ENCODE peak calls at places on chromosomes 2 and 18, in seven cellular contexts. P is effector memory CD4-positive, alpha-beta T cell; U is CD8-positive, alpha-beta T cell; M is H1; X is body of pancreas; O is brain microvascular endothelial cell; Z is tibial artery. L is an unnamed sample.
A peak's percentile ranks its signal among the peaks of the same experiment; 100 is the strongest.

GRCh38 chr18:38301621-38302020 is 736.0 kb upstream of the CELF4 start:
- DNase-seq in P (no peak), U (no peak), M (no peak), X (no peak), O (no peak), Z (no peak), L (no peak)

GRCh38 chr2:209986405-209986804 is 16.0 kb upstream of the RPE start:
- DNase-seq in P (no peak), U (no peak), M (no peak), X (no peak), O (no peak), Z (no peak), L (no peak)

GRCh38 chr18:75377258-75377657 is 50.2 kb downstream of the SMIM21 start:
- DNase-seq in P (no peak), U (no peak), M (no peak), X (no peak), O (no peak), Z (no peak), L (no peak)

GRCh38 chr2:204024503-204024902 is 87.9 kb downstream of the ICOS start:
- DNase-seq in P (no peak), U (no peak), M (no peak), X (peak; percentile 14), O (peak; percentile 47), Z (no peak), L (no peak)

GRCh38 chr2:232574674-232575403 is 24.4 kb downstream of the EIF4E2 start:
- DNase-seq in P (no peak), U (no peak), M (no peak), X (no peak), O (no peak), Z (no peak), L (no peak)

GRCh38 chr2:198054299-198054698 is 249.9 kb downstream of the PLCL1 start:
- DNase-seq in P (no peak), U (peak; percentile 50), M (peak; percentile 13), X (peak; percentile 22), O (peak; percentile 45), Z (no peak), L (no peak)

GRCh38 chr18:36829362-36830140 is 624 bp downstream of the KIAA1328 start:
- DNase-seq in P (no peak), U (no peak), M (no peak), X (peak; percentile 10), O (no peak), Z (no peak), L (no peak)

GRCh38 chr18:42338683-42339082 is 383.6 kb downstream of the PIK3C3 start:
- DNase-seq in P (no peak), U (no peak), M (no peak), X (no peak), O (no peak), Z (no peak), L (no peak)

GRCh38 chr2:85266424-85267041 is 61.3 kb downstream of the TGOLN2 start:
- DNase-seq in P (peak; percentile 39), U (peak; percentile 64), M (no peak), X (peak; percentile 84), O (peak; percentile 49), Z (peak; percentile 79), L (peak; percentile 81)

GRCh38 chr18:13392029-13392750 is 173.6 kb downstream of the LDLRAD4 start:
- DNase-seq in P (no peak), U (no peak), M (no peak), X (no peak), O (no peak), Z (no peak), L (no peak)

GRCh38 chr2:126795661-126796060 is 103.0 kb upstream of the TEX51 start:
- DNase-seq in P (no peak), U (no peak), M (no peak), X (no peak), O (no peak), Z (peak; percentile 29), L (no peak)

GRCh38 chr2:95379616-95379925 is 22.9 kb upstream of the FAHD2A start:
- DNase-seq in P (no peak), U (no peak), M (no peak), X (no peak), O (no peak), Z (peak; percentile 50), L (no peak)

GRCh38 chr2:239118264-239118663 is 270.4 kb downstream of the TWIST2 start:
- DNase-seq in P (no peak), U (no peak), M (no peak), X (no peak), O (no peak), Z (no peak), L (no peak)

GRCh38 chr2:155250800-155251199 is 552.3 kb downstream of the KCNJ3 start:
- DNase-seq in P (no peak), U (no peak), M (no peak), X (no peak), O (no peak), Z (no peak), L (no peak)

GRCh38 chr2:120346667-120347358 is 877 bp downstream of the INHBB start:
- DNase-seq in P (no peak), U (no peak), M (no peak), X (no peak), O (peak; percentile 28), Z (no peak), L (no peak)

GRCh38 chr2:101718479-101718878 is 21.0 kb downstream of the MAP4K4 start:
- DNase-seq in P (no peak), U (no peak), M (no peak), X (no peak), O (no peak), Z (no peak), L (no peak)

GRCh38 chr2:126889501-126890135 is 9.1 kb upstream of the TEX51 start:
- DNase-seq in P (no peak), U (no peak), M (no peak), X (no peak), O (no peak), Z (peak; percentile 42), L (no peak)

GRCh38 chr2:15337996-15338666 is 223.0 kb downstream of the NBAS start:
- DNase-seq in P (no peak), U (no peak), M (no peak), X (no peak), O (no peak), Z (no peak), L (no peak)

GRCh38 chr18:37280701-37281100 is 284.9 kb downstream of the CELF4 start:
- DNase-seq in P (no peak), U (no peak), M (no peak), X (no peak), O (no peak), Z (no peak), L (no peak)

GRCh38 chr2:120032297-120032696 is 19.4 kb downstream of the EPB41L5 start:
- DNase-seq in P (no peak), U (no peak), M (no peak), X (no peak), O (no peak), Z (no peak), L (no peak)

GRCh38 chr2:133026536-133027177 is 356.7 kb upstream of the LYPD1 start:
- DNase-seq in P (no peak), U (no peak), M (peak; percentile 17), X (no peak), O (no peak), Z (no peak), L (no peak)

GRCh38 chr2:112093216-112093615 is 38.1 kb downstream of the TMEM87B start:
- DNase-seq in P (no peak), U (no peak), M (no peak), X (no peak), O (no peak), Z (no peak), L (no peak)

GRCh38 chr2:20578895-20579825 is 71.7 kb downstream of the HS1BP3 start:
- DNase-seq in P (no peak), U (no peak), M (peak; percentile 68), X (peak; percentile 59), O (peak; percentile 99), Z (peak; percentile 92), L (peak; percentile 89)

GRCh38 chr2:171416009-171416926 is 17.5 kb downstream of the METTL8 start:
- DNase-seq in P (peak; percentile 49), U (peak; percentile 80), M (peak; percentile 65), X (peak; percentile 95), O (peak; percentile 97), Z (peak; percentile 88), L (peak; percentile 86)

GRCh38 chr2:21916934-21917522 is 793.3 kb downstream of the TDRD15 start:
- DNase-seq in P (no peak), U (no peak), M (no peak), X (no peak), O (no peak), Z (no peak), L (no peak)

GRCh38 chr2:234249873-234250272 is 199.4 kb downstream of the SPP2 start:
- DNase-seq in P (no peak), U (no peak), M (no peak), X (no peak), O (peak; percentile 54), Z (no peak), L (no peak)

GRCh38 chr2:62654423-62654791 is 51.1 kb upstream of the EHBP1 start:
- DNase-seq in P (no peak), U (no peak), M (no peak), X (no peak), O (no peak), Z (no peak), L (no peak)

DNA sequence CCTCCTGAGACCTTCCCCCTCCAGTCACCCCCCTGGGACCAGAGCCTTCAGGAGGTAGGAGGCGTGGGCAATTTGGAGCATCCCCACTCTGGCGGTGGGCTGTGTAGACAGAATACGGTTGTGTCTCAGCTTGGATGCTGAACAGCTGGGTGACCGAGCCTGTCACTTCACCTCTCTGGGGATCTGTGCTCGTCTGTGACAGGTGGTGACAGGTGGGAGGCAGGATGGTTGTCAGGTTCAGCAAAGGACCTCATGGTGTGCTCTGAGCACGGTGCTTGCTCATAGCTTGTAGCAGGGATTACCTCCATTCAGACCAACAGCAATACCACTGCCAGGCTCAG is 186.5 kb upstream of the HS6ST1 start:
- DNase-seq in P (no peak), U (no peak), M (no peak), X (peak; percentile 2), O (no peak), Z (peak; percentile 47), L (no peak)
- H3K27ac ChIP-seq in P (no peak overlapping the region), U (no peak overlapping the region), M (no peak overlapping the region), X (no peak overlapping the region), O (no peak overlapping the region), Z (no peak overlapping the region), L (no peak overlapping the region)

DNA sequence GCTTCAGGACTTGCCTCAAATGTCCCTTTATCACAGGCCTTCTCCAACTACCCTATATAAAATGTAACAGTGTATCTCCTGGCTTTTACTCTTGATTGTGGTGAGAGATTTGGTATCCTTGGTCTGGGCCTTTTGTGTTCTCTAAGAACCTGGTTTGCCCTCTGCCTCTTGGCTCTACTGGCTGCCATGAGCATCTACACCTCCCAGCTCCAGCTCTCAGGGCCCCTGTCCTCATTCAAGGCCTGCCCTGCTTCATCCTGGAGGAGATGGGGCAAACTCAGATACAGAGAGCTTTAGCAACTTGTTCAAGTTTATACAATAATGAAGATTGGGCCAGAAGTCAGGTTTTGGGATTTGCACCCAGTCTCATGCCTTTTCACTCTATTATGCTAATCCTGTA is 45.0 kb downstream of the QPCT start:
- DNase-seq in P (no peak), U (no peak), M (no peak), X (no peak), O (no peak), Z (no peak), L (no peak)
- H3K4me3 ChIP-seq in P (no peak overlapping the region), U (no peak overlapping the region), M (no peak overlapping the region), X (no peak overlapping the region), O (no peak overlapping the region), Z (no peak overlapping the region), L (no peak overlapping the region)

GRCh38 chr2:73070651-73071451 is 661 bp downstream of the SFXN5 start:
- DNase-seq in P (peak; percentile 87), U (peak; percentile 90), M (peak; percentile 82), X (peak; percentile 98), O (peak; percentile 94), Z (peak; percentile 99), L (peak; percentile 98)
- H3K27ac ChIP-seq in P (peak overlapping the region; percentile 76), U (peak overlapping the region; percentile 73), M (peak overlapping the region; percentile 89), X (peak overlapping the region; percentile 90), O (peak overlapping the region; percentile 65), Z (peak overlapping the region; percentile 88), L (peak overlapping the region; percentile 80)

GRCh38 chr2:29114514-29114840 is 738 bp upstream of the CLIP4 start:
- DNase-seq in P (no peak), U (peak; percentile 42), M (no peak), X (peak; percentile 12), O (no peak), Z (no peak), L (peak; percentile 44)
- H3K4me3 ChIP-seq in P (peak overlapping the region; percentile 59), U (peak overlapping the region; percentile 69), M (no peak overlapping the region), X (no peak overlapping the region), O (no peak overlapping the region), Z (peak overlapping the region; percentile 92), L (no peak overlapping the region)